ENCODE peak calls at places on chromosomes 7 and 10, in four cellular contexts. F is CD8-positive, alpha-beta T cell; T is neural progenitor cell; A is dorsolateral prefrontal cortex. P is an unnamed sample.

GRCh38 chr7:28957064-28957821 is 887 bp downstream of the TRIL start:
- DNase-seq in F (no peak), T (peak), A (no peak), P (peak)

GRCh38 chr10:70694410-70695179 is 22.3 kb downstream of the ADAMTS14 start:
- DNase-seq in F (no peak), T (no peak), A (no peak), P (no peak)

GRCh38 chr7:81929386-81929785 is 159.5 kb upstream of the HGF start:
- DNase-seq in A (no peak), F (no peak), T (no peak), P (no peak)

GRCh38 chr10:56823849-56824248 is 462.8 kb upstream of the ZWINT start:
- DNase-seq in F (no peak), A (no peak), T (peak), P (peak)

GRCh38 chr10:24542314-24543270 is 181.1 kb downstream of the ARHGAP21 start:
- DNase-seq in T (no peak), F (no peak), A (no peak), P (no peak)

GRCh38 chr7:946256-946996 is 8.1 kb downstream of the ADAP1 start:
- DNase-seq in A (no peak), T (no peak), F (no peak), P (peak)

GRCh38 chr7:22219739-22220493 is 137.0 kb downstream of the RAPGEF5 start:
- DNase-seq in T (no peak), F (no peak), A (no peak), P (no peak)

GRCh38 chr7:6650521-6651011 is 13.4 kb downstream of the ZNF316 start:
- DNase-seq in A (no peak), F (no peak), T (no peak), P (peak)

GRCh38 chr7:101707587-101707986 is 78.5 kb upstream of the MYL10 start:
- DNase-seq in T (no peak), F (no peak), A (no peak), P (no peak)

GRCh38 chr10:126041804-126042231 is 145.5 kb downstream of the FANK1 start:
- DNase-seq in A (peak), F (peak), T (peak), P (peak)

GRCh38 chr7:153524070-153524601 is 528.1 kb upstream of the DPP6 start:
- DNase-seq in F (no peak), A (peak), T (no peak), P (no peak)

GRCh38 chr10:17084258-17084657 is 45.4 kb downstream of the CUBN start:
- DNase-seq in A (no peak), T (no peak), F (no peak), P (no peak)

GRCh38 chr7:95529701-95530100 is 44.0 kb downstream of the ASB4 start:
- DNase-seq in T (no peak), F (no peak), A (no peak), P (no peak)

GRCh38 chr7:80095545-80095944 is 39.1 kb upstream of the GNAI1 start:
- DNase-seq in T (no peak), A (no peak), F (no peak), P (no peak)

GRCh38 chr10:132844069-132844809 is 58.3 kb upstream of the NKX6-2 start:
- DNase-seq in A (no peak), F (no peak), T (no peak), P (peak)

GRCh38 chr7:155764432-155764798 is 47.8 kb downstream of the SHH start:
- DNase-seq in T (no peak), F (peak), A (no peak), P (no peak)

GRCh38 chr10:100786591-100786990 is 41.2 kb downstream of the PAX2 start:
- DNase-seq in F (no peak), A (no peak), T (no peak), P (no peak)

GRCh38 chr10:101856626-101857025 is 13.0 kb upstream of the KCNIP2 start:
- DNase-seq in F (no peak), A (no peak), T (no peak), P (no peak)

GRCh38 chr7:124965553-124965952 is 35.9 kb upstream of the POT1 start:
- DNase-seq in F (no peak), T (no peak), A (no peak), P (no peak)

GRCh38 chr10:88582411-88582805 is 710 bp downstream of the RNLS start:
- DNase-seq in A (no peak), F (no peak), T (no peak), P (no peak)
- H3K4me3 ChIP-seq in A (peak), F (peak), T (peak), P (peak)

GRCh38 chr7:37973915-37974314 is 53.5 kb downstream of the EPDR1 start:
- DNase-seq in T (no peak), F (no peak), A (no peak), P (no peak)

GRCh38 chr7:37970211-37970610 is 49.8 kb downstream of the EPDR1 start:
- DNase-seq in A (no peak), F (no peak), T (no peak), P (no peak)

GRCh38 chr7:37977243-37977642 is 56.8 kb downstream of the EPDR1 start:
- DNase-seq in T (no peak), A (no peak), F (no peak), P (no peak)

GRCh38 chr7:37971491-37971890 is 51.1 kb downstream of the EPDR1 start:
- DNase-seq in T (no peak), F (no peak), A (no peak), P (no peak)
- H3K4me3 ChIP-seq in T (no peak), F (no peak), A (no peak), P (no peak)

DNA sequence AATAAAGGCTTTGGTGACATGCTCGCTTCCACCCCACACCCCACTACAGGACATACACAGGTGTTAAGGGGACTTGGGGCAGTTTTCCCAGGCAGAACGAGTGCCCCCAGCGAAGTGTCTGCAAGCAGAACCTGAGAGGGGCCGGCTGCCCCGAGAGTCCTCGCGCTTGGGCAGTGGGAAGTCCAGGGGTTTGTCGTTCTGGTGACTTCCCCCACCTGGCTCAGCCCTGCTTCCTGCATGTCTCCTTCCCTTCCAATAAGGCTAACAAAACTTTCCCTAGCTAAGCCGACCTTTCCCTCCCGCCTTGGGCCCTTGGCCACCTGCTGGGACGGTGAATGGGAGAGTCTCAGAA is 916 bp downstream of the VWA2 start:
- DNase-seq in F (no peak), T (peak), A (no peak), P (no peak)
- H3K4me3 ChIP-seq in F (no peak), T (peak), A (peak), P (peak)

GRCh38 chr10:90856261-90856660 is 1.6 kb downstream of the HTR7 start:
- DNase-seq in T (no peak), A (no peak), F (no peak), P (peak)
- H3K4me3 ChIP-seq in T (no peak), A (peak), F (no peak), P (peak)